ENCODE peak calls at places on chromosomes 16 and 17, in six cellular contexts. B, L, G, E, J and X are unnamed samples.

GRCh38 chr17:17156511-17156910 is 49.6 kb downstream of the PLD6 start:
- DNase-seq in G (no peak), E (peak), B (no peak), J (no peak), L (no peak), X (no peak)

GRCh38 chr16:25035494-25036405 is 20.6 kb upstream of the ARHGAP17 start:
- DNase-seq in G (no peak), J (no peak), E (peak), B (no peak), L (no peak), X (no peak)

GRCh38 chr17:80650751-80651173 is 106.1 kb downstream of the RPTOR start:
- DNase-seq in E (no peak), J (no peak), L (no peak), G (no peak), B (no peak), X (no peak)

GRCh38 chr16:15951852-15952251 is 2.4 kb downstream of the ABCC1 start:
- DNase-seq in B (no peak), G (no peak), E (no peak), J (no peak), L (no peak), X (no peak)

GRCh38 chr17:50421308-50422031 is 4.5 kb upstream of the ACSF2 start:
- DNase-seq in E (no peak), J (no peak), L (no peak), G (no peak), B (no peak), X (no peak)

GRCh38 chr16:66020642-66021041 is 345.8 kb upstream of the CDH5 start:
- DNase-seq in G (no peak), L (no peak), B (no peak), J (no peak), E (peak), X (no peak)

GRCh38 chr17:36682804-36683203 is 81.4 kb downstream of the MRM1 start:
- DNase-seq in J (no peak), E (no peak), B (no peak), L (no peak), G (no peak), X (no peak)

GRCh38 chr16:66928702-66929388 is 3.5 kb upstream of the RRAD start:
- DNase-seq in G (no peak), B (no peak), J (no peak), L (no peak), E (peak), X (no peak)

GRCh38 chr17:43545383-43545632 is 832 bp downstream of the ETV4 start:
- DNase-seq in G (no peak), L (peak), J (no peak), B (peak), E (peak), X (no peak)

GRCh38 chr16:68636818-68637217 is 8.3 kb upstream of the CDH3 start:
- DNase-seq in L (no peak), G (no peak), J (no peak), B (no peak), E (peak), X (no peak)